ENCODE peak calls at places on chromosomes 6 and 20, in four cellular contexts. U, F, P and V are unnamed samples.

GRCh38 chr6:131949909-131950766 is 1.0 kb downstream of the CCN2 start:
- DNase-seq in U (peak), F (peak), P (peak), V (peak)

GRCh38 chr6:69918766-69919165 is 52.4 kb downstream of the COL19A1 start:
- DNase-seq in U (no peak), F (no peak), P (no peak), V (peak)

GRCh38 chr6:134347916-134348805 is 30.2 kb upstream of the SGK1 start:
- DNase-seq in U (no peak), F (no peak), P (peak), V (peak)

GRCh38 chr6:64874776-64875175 is 832.2 kb downstream of the EYS start:
- DNase-seq in U (no peak), F (no peak), P (no peak), V (peak)

GRCh38 chr6:112253505-112253841 is 894 bp downstream of the LAMA4 start:
- DNase-seq in U (peak), F (no peak), P (peak), V (no peak)

GRCh38 chr20:25278636-25279361 is 30.9 kb downstream of the PYGB start:
- DNase-seq in U (no peak), F (no peak), P (no peak), V (no peak)

GRCh38 chr6:143744593-143745151 is 66.9 kb downstream of the PHACTR2 start:
- DNase-seq in U (peak), F (no peak), P (no peak), V (peak)

GRCh38 chr6:136014454-136015421 is 163.2 kb downstream of the PDE7B start:
- DNase-seq in U (no peak), F (no peak), P (peak), V (peak)